ENCODE peak calls at places on chromosome 20, in ten cellular contexts. Y is kidney, G is A549, Q is cardiac muscle cell, S is spleen, Z is testis, K is WERI-Rb-1, V is body of pancreas, D is IMR-90, N is Peyer's patch. E is an unnamed sample.

GRCh38 chr20:1636621-1637020 is 16.8 kb upstream of the SIRPB1 start:
- DNase-seq in Y (no peak), G (no peak), Q (no peak), S (no peak), Z (no peak), K (no peak), V (no peak), D (no peak), N (no peak), E (no peak)

GRCh38 chr20:611843-612185 is 1.7 kb upstream of the TCF15 start:
- DNase-seq in Y (no peak), G (no peak), Q (no peak), S (no peak), Z (no peak), K (no peak), V (no peak), D (no peak), N (no peak), E (peak; percentile 11)

GRCh38 chr20:24994470-24995368 is 2.2 kb upstream of the APMAP start:
- DNase-seq in Y (peak; percentile 85), G (peak; percentile 91), Q (peak; percentile 83), S (peak; percentile 89), Z (peak; percentile 89), K (peak; percentile 82), V (peak; percentile 84), D (peak; percentile 63), N (peak; percentile 92), E (peak; percentile 68)

GRCh38 chr20:24752612-24753011 is 196.5 kb upstream of the CST7 start:
- DNase-seq in Y (no peak), G (no peak), Q (no peak), S (peak; percentile 41), Z (no peak), K (no peak), V (no peak), D (no peak), N (no peak), E (no peak)

GRCh38 chr20:4267242-4267641 is 251.9 kb upstream of the RNF24 start:
- DNase-seq in Y (no peak), G (no peak), Q (no peak), S (no peak), Z (no peak), K (no peak), V (no peak), D (no peak), N (no peak), E (no peak)

GRCh38 chr20:235891-236290 is 8.8 kb downstream of the DEFB129 start:
- DNase-seq in Y (no peak), G (no peak), Q (peak; percentile 19), S (no peak), Z (peak; percentile 54), K (no peak), V (no peak), D (no peak), N (no peak), E (no peak)

GRCh38 chr20:46204594-46205205 is 86.6 kb downstream of the CD40 start:
- DNase-seq in Y (no peak), G (no peak), Q (no peak), S (no peak), Z (peak; percentile 60), K (no peak), V (no peak), D (no peak), N (no peak), E (no peak)

GRCh38 chr20:62929051-62929538 is 2.8 kb upstream of the DIDO1 start:
- DNase-seq in Y (peak; percentile 89), G (no peak), Q (peak; percentile 70), S (peak; percentile 92), Z (peak; percentile 82), K (no peak), V (peak; percentile 79), D (peak; percentile 58), N (peak; percentile 83), E (peak; percentile 82)

GRCh38 chr20:21377701-21378100 is 19.6 kb downstream of the NKX2-4 start:
- DNase-seq in Y (no peak), G (no peak), Q (no peak), S (no peak), Z (no peak), K (no peak), V (no peak), D (no peak), N (no peak), E (no peak)

GRCh38 chr20:4876301-4876700 is 125.0 kb downstream of the SLC23A2 start:
- DNase-seq in Y (no peak), G (no peak), Q (no peak), S (peak; percentile 22), Z (no peak), K (no peak), V (no peak), D (no peak), N (no peak), E (no peak)

GRCh38 chr20:16526433-16527380 is 46.5 kb downstream of the KIF16B start:
- DNase-seq in Y (no peak), G (no peak), Q (no peak), S (no peak), Z (no peak), K (no peak), V (no peak), D (peak; percentile 40), N (no peak), E (no peak)

DNA sequence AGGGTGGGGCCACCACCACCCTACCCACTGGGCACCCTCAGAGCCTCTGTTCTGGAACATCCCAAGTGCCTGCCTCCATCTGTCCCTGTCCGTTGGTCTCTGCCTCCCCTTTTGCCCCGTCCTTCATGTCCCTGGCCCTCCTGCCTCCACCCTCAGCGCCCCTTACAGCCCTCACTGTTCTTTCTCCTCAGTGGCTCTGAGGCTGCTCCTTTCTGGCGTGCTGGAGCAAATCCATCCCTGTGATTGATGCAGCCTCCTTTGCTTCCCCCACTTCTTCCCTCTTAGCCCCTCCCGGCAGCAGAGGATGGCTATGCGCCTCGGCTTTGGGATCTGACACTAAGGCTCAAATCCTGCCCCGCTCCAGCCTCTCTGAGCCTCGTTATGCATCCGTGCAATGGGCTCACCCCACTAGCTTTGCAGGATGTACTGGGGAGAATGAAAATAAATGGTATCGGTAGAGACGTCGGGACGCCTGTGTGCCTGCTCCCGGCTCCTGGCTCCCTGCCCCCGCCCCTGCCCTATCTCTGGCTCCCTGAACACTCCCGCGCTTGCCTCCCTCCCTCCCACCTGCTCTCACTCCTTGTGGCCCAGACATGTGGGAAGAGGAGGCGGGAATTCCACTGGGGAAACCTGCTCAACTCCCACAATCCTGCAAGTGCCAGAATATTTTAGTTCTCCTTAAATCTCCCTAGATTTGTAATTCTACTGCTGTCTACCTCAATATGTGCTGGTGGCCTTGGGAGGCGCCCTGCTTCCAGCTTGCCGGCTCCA is 13.1 kb downstream of the VSTM2L start:
- DNase-seq in Y (no peak), G (no peak), Q (peak; percentile 30), S (no peak), Z (peak; percentile 89), K (no peak), V (no peak), D (no peak), N (no peak), E (no peak)
- TF ChIP-seq CTCF in Y (no peak), G (no peak), Q (no peak), S (no peak), Z (no peak), K (no peak), V (no peak), D (no peak), N (no peak), E (no peak)

GRCh38 chr20:61434361-61434781 is 182.3 kb downstream of the CDH4 start:
- DNase-seq in Y (no peak), G (no peak), Q (peak; percentile 6), S (no peak), Z (no peak), K (no peak), V (no peak), D (peak; percentile 25), N (peak; percentile 9), E (no peak)

GRCh38 chr20:61436268-61436667 is 184.2 kb downstream of the CDH4 start:
- DNase-seq in Y (peak; percentile 11), G (no peak), Q (peak; percentile 70), S (no peak), Z (no peak), K (no peak), V (no peak), D (peak; percentile 61), N (no peak), E (no peak)

GRCh38 chr20:61435823-61436220 is 183.8 kb downstream of the CDH4 start:
- DNase-seq in Y (peak; percentile 63), G (no peak), Q (no peak), S (no peak), Z (no peak), K (no peak), V (no peak), D (no peak), N (no peak), E (no peak)

GRCh38 chr20:61435184-61435822 is 183.2 kb downstream of the CDH4 start:
- DNase-seq in Y (no peak), G (no peak), Q (no peak), S (no peak), Z (no peak), K (no peak), V (no peak), D (no peak), N (no peak), E (no peak)

DNA sequence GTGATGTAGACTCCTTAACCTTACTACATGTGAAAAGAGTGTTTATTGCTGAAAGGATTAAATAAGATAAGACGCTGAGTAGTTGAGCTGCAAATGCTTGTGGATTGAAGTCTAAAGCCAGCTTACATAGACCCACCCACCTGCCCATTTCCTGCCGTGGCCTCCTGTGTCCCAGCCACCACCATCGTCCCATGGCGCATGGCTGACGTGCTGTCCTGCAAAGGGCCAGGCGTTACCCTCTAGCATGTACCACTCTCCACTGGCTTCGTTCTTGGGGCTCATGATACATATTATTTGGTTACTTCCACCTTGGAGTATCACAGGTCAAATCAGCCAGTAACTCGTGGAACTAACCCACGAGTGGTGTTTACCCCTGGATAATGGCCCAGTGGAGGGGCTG is 181.8 kb downstream of the CDH4 start:
- DNase-seq in Y (no peak), G (no peak), Q (no peak), S (no peak), Z (no peak), K (no peak), V (no peak), D (no peak), N (peak; percentile 6), E (no peak)
- H3K4me3 ChIP-seq in Y (no peak overlapping the region), G (no peak overlapping the region), Q (no peak overlapping the region), S (no peak overlapping the region), Z (no peak overlapping the region), K (no peak overlapping the region), V (no peak overlapping the region), D (no peak overlapping the region), N (no peak overlapping the region), E (no peak overlapping the region)

DNA sequence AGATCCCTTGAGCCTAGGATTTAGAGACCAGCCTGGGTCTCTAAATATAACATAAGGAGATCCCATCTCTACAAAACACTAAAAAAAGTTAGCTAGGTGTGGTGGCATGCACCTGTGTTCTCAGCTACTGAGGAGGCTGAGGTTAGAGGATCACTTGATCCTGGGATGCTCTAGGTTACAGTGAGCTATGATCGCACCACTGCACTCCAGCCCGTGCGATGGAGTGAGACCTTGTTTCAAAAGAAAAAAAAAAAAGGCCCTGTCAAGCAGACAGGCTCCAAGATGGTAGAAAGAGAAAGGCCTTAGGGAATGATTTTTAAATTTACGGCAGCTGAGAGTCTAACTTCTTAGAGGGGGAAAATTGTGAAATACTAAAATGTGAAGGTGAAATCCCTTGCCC is 22.6 kb upstream of the NCOA3 start:
- DNase-seq in Y (no peak), G (no peak), Q (no peak), S (no peak), Z (no peak), K (no peak), V (no peak), D (no peak), N (no peak), E (no peak)
- H3K27ac ChIP-seq in Y (no peak overlapping the region), G (no peak overlapping the region), Q (no peak overlapping the region), S (no peak overlapping the region), Z (no peak overlapping the region), K (no peak overlapping the region), V (no peak overlapping the region), D (no peak overlapping the region), N (no peak overlapping the region), E (no peak overlapping the region)

GRCh38 chr20:3239026-3239866 is at the start of gene SLC4A11:
- DNase-seq in Y (peak; percentile 89), G (peak; percentile 83), Q (peak; percentile 67), S (peak; percentile 82), Z (peak; percentile 44), K (peak; percentile 60), V (peak; percentile 67), D (peak; percentile 33), N (peak; percentile 82), E (peak; percentile 87)
- TF ChIP-seq CTCF in Y (no peak), G (no peak), Q (no peak), S (no peak), Z (no peak), K (no peak), V (no peak), D (no peak), N (no peak), E (no peak)